ENCODE peak calls at places on chromosomes 4 and X, in eight cellular contexts. W is NCI-H1092; I is activated gamma-delta T cell treated with anti-CD3 and anti-CD28 coated beads, Interleukin-2, amount 50 U/mL, for 16 hours; O is C1 segment of cervical spinal cord; N is omental fat pad; F is activated T-cell treated with anti-CD3 and anti-CD28 coated beads for 1 hour; E is AG09309; K is hypothalamus. G is an unnamed sample.

GRCh38 chr4:158176108-158176507 is 3.3 kb upstream of the GASK1B start:
- DNase-seq in O (no peak), F (no peak), W (no peak), K (no peak), I (no peak), N (no peak), E (no peak), G (peak)

GRCh38 chr4:158807696-158808095 is 38.9 kb downstream of the FNIP2 start:
- DNase-seq in K (no peak), O (no peak), I (no peak), N (no peak), W (no peak), F (no peak), E (no peak), G (no peak)

GRCh38 chrX:148412006-148412405 is 88.4 kb upstream of the AFF2 start:
- DNase-seq in E (no peak), N (no peak), K (no peak), I (no peak), W (no peak), F (no peak), O (no peak), G (no peak)

GRCh38 chrX:107374116-107374515 is 75.3 kb upstream of the FRMPD3 start:
- DNase-seq in E (no peak), K (no peak), O (no peak), I (no peak), W (no peak), N (no peak), F (no peak), G (no peak)

GRCh38 chr4:82898322-82899243 is 2.0 kb upstream of the THAP9 start:
- DNase-seq in I (no peak), E (peak), K (no peak), N (no peak), W (no peak), O (no peak), F (no peak), G (peak)

GRCh38 chr4:71430609-71431008 is 91.8 kb downstream of the SLC4A4 start:
- DNase-seq in E (no peak), W (no peak), K (no peak), I (no peak), O (no peak), F (no peak), N (no peak), G (no peak)

GRCh38 chr4:145755802-145756201 is 75.9 kb downstream of the C4orf51 start:
- DNase-seq in K (no peak), I (no peak), O (no peak), E (no peak), N (no peak), F (no peak), W (no peak), G (no peak)

GRCh38 chrX:72297953-72298730 is 7.6 kb downstream of the CITED1 start:
- DNase-seq in I (no peak), N (no peak), K (no peak), W (no peak), E (no peak), F (no peak), O (no peak), G (no peak)

GRCh38 chrX:36583674-36584073 is 424.5 kb upstream of the FAM47C start:
- DNase-seq in O (no peak), K (no peak), E (no peak), F (no peak), I (no peak), W (no peak), N (no peak), G (no peak)

GRCh38 chrX:21956783-21957182 is 16.3 kb downstream of the SMS start:
- DNase-seq in E (no peak), I (no peak), N (no peak), W (no peak), F (no peak), K (no peak), O (no peak), G (no peak)

GRCh38 chr4:129064717-129065116 is 28.6 kb downstream of the SCLT1 start:
- DNase-seq in I (no peak), W (no peak), N (no peak), O (no peak), E (peak), K (no peak), F (no peak), G (no peak)

GRCh38 chr4:26369132-26370036 is 48.6 kb downstream of the RBPJ start:
- DNase-seq in E (no peak), W (no peak), F (no peak), O (no peak), I (no peak), N (no peak), K (no peak), G (no peak)

GRCh38 chrX:103565752-103566151 is 19.6 kb upstream of the TCEAL4 start:
- DNase-seq in N (no peak), F (no peak), I (no peak), E (peak), O (no peak), K (no peak), W (no peak), G (no peak)

GRCh38 chrX:131837325-131837724 is 185.8 kb upstream of the STK26 start:
- DNase-seq in K (no peak), O (no peak), N (no peak), W (no peak), F (no peak), E (no peak), I (no peak), G (no peak)

GRCh38 chrX:151830911-151831310 is 81.8 kb upstream of the MAGEA4 start:
- DNase-seq in I (no peak), N (no peak), F (no peak), E (no peak), K (no peak), O (no peak), W (no peak), G (no peak)